ENCODE peak calls at places on chromosomes 1 and 21, in five cellular contexts. R, H, T, B and L are unnamed samples.

GRCh38 chr1:225152061-225152460 is 222.6 kb downstream of the DNAH14 start:
- DNase-seq in B (no peak), H (no peak), T (no peak), R (no peak), L (no peak)

GRCh38 chr1:219439376-219439775 is 173.5 kb downstream of the ZC3H11B start:
- DNase-seq in H (no peak), T (no peak), B (no peak), R (no peak), L (no peak)

GRCh38 chr1:200342511-200343400 is 67.1 kb downstream of the ZNF281 start:
- DNase-seq in T (peak), H (no peak), R (no peak), B (no peak), L (no peak)

GRCh38 chr21:39386899-39387298 is 38.0 kb upstream of the HMGN1 start:
- DNase-seq in T (no peak), R (no peak), B (no peak), H (no peak), L (peak)

GRCh38 chr1:22340066-22340465 is 111.6 kb upstream of the ZBTB40 start:
- DNase-seq in B (no peak), T (no peak), H (no peak), R (no peak), L (no peak)

GRCh38 chr1:212562771-212563170 is 45.8 kb upstream of the ATF3 start:
- DNase-seq in R (no peak), H (no peak), T (no peak), B (no peak), L (no peak)

GRCh38 chr21:44871576-44872265 is 1.8 kb downstream of the PTTG1IP start:
- DNase-seq in H (no peak), B (no peak), R (no peak), T (peak), L (peak)

GRCh38 chr1:111739984-111740765 is 980 bp upstream of the INKA2 start:
- DNase-seq in T (peak), H (peak), R (peak), B (peak), L (peak)

GRCh38 chr1:204384636-204385354 is 25.1 kb upstream of the PLEKHA6 start:
- DNase-seq in B (no peak), T (no peak), H (no peak), R (no peak), L (no peak)

GRCh38 chr1:230000439-230001184 is 66.4 kb upstream of the GALNT2 start:
- DNase-seq in B (no peak), H (no peak), R (no peak), T (no peak), L (peak)

GRCh38 chr21:25560151-25560783 is 47.0 kb downstream of the MRPL39 start:
- DNase-seq in R (no peak), T (no peak), B (no peak), H (no peak), L (no peak)

GRCh38 chr1:71828431-71829012 is 453.8 kb downstream of the NEGR1 start:
- DNase-seq in T (no peak), B (peak), H (no peak), R (no peak), L (no peak)

GRCh38 chr21:33878824-33879223 is 36.8 kb downstream of the ATP5PO start:
- DNase-seq in H (no peak), T (no peak), B (no peak), R (no peak), L (no peak)

GRCh38 chr1:218171302-218171893 is 113.7 kb upstream of the RRP15 start:
- DNase-seq in B (peak), H (peak), R (no peak), T (no peak), L (no peak)

GRCh38 chr1:36520771-36521420 is 38.2 kb upstream of the CSF3R start:
- DNase-seq in R (no peak), T (no peak), H (no peak), B (no peak), L (no peak)

GRCh38 chr1:153663211-153663610 is 4.7 kb downstream of the SNAPIN start:
- DNase-seq in T (no peak), R (no peak), B (no peak), H (no peak), L (no peak)

GRCh38 chr1:6300342-6301141 is 39.6 kb upstream of the GPR153 start:
- DNase-seq in R (no peak), B (no peak), T (peak), H (no peak), L (peak)

GRCh38 chr1:174911626-174912025 is 88.1 kb upstream of the CACYBP start:
- DNase-seq in R (no peak), H (no peak), T (no peak), B (no peak), L (no peak)

GRCh38 chr21:18759751-18760161 is 356.2 kb upstream of the TMPRSS15 start:
- DNase-seq in B (no peak), R (no peak), H (no peak), T (no peak), L (no peak)

GRCh38 chr1:185936641-185937040 is 202.4 kb downstream of the HMCN1 start:
- DNase-seq in R (no peak), B (no peak), T (no peak), H (no peak), L (no peak)

GRCh38 chr1:232966663-232967062 is 16.3 kb downstream of the NTPCR start:
- DNase-seq in H (no peak), R (no peak), B (no peak), T (no peak), L (peak)

GRCh38 chr1:68116643-68117235 is 66.3 kb upstream of the DIRAS3 start:
- DNase-seq in R (peak), B (peak), T (peak), H (peak), L (peak)

GRCh38 chr1:2091611-2092604 is 41.7 kb downstream of the PRKCZ start:
- DNase-seq in B (peak), R (peak), H (no peak), T (no peak), L (peak)

GRCh38 chr1:93605812-93606512 is 75.7 kb downstream of the BCAR3 start:
- DNase-seq in R (no peak), T (peak), H (no peak), B (no peak), L (no peak)

GRCh38 chr21:45372732-45373355 is 32.1 kb upstream of the COL18A1 start:
- DNase-seq in T (peak), H (no peak), R (no peak), B (no peak), L (no peak)

GRCh38 chr1:115829947-115830346 is 11.0 kb downstream of the NHLH2 start:
- DNase-seq in R (no peak), T (no peak), H (no peak), B (no peak), L (no peak)

GRCh38 chr1:92476071-92476607 is 10.6 kb downstream of the GFI1 start:
- DNase-seq in R (peak), T (no peak), B (no peak), H (peak), L (no peak)

GRCh38 chr1:196438324-196438723 is 169.9 kb downstream of the KCNT2 start:
- DNase-seq in T (peak), H (no peak), R (no peak), B (no peak), L (no peak)

GRCh38 chr1:1132928-1133750 is 17.2 kb upstream of the C1orf159 start:
- DNase-seq in T (no peak), R (no peak), H (no peak), B (no peak), L (peak)

GRCh38 chr1:97074771-97075170 is 353.2 kb downstream of the PTBP2 start:
- DNase-seq in T (no peak), B (no peak), H (no peak), R (no peak), L (no peak)